ENCODE peak calls at places on chromosomes 12 and 14, in eight cellular contexts. S, X, Z, P, N, E, J and Y are unnamed samples.
A peak's percentile ranks its signal among the peaks of the same experiment; 100 is the strongest.

GRCh38 chr14:49769171-49769570 is 1.2 kb downstream of the KLHDC2 start:
- DNase-seq in J (no peak), P (peak; percentile 45), X (no peak), E (peak; percentile 46), S (no peak), Z (no peak), N (no peak), Y (peak; percentile 71)

GRCh38 chr12:65500121-65500846 is 221.8 kb downstream of the MSRB3 start:
- DNase-seq in N (no peak), X (no peak), P (peak; percentile 24), S (no peak), J (no peak), E (no peak), Z (no peak), Y (peak; percentile 81)

GRCh38 chr12:111322336-111323250 is 46.3 kb downstream of the PHETA1 start:
- DNase-seq in Z (no peak), N (no peak), J (no peak), S (no peak), X (no peak), E (no peak), P (peak; percentile 65), Y (peak; percentile 84)

GRCh38 chr14:63650336-63650952 is 8.8 kb upstream of the WDR89 start:
- DNase-seq in J (no peak), Z (no peak), S (peak; percentile 23), E (no peak), X (peak; percentile 51), N (no peak), P (no peak), Y (no peak)

GRCh38 chr12:75986001-75986739 is 45.4 kb downstream of the PHLDA1 start:
- DNase-seq in X (no peak), N (no peak), S (no peak), Z (peak; percentile 46), P (no peak), E (no peak), J (no peak), Y (peak; percentile 44)

GRCh38 chr12:24380122-24380521 is 430.7 kb upstream of the SOX5 start:
- DNase-seq in J (no peak), P (no peak), X (no peak), E (no peak), N (no peak), S (no peak), Z (no peak), Y (no peak)

GRCh38 chr12:109818900-109819500 is 14.2 kb downstream of the TRPV4 start:
- DNase-seq in P (peak; percentile 91), E (no peak), S (no peak), N (no peak), X (no peak), Z (peak; percentile 63), J (peak; percentile 90), Y (peak; percentile 87)

GRCh38 chr12:10170199-10170598 is 1.7 kb downstream of the OLR1 start:
- DNase-seq in P (peak; percentile 49), N (no peak), E (no peak), S (no peak), X (no peak), Z (peak; percentile 41), J (no peak), Y (peak; percentile 85)

GRCh38 chr14:103283916-103284315 is 50.1 kb upstream of the EIF5 start:
- DNase-seq in S (no peak), X (no peak), P (no peak), E (no peak), J (no peak), N (no peak), Z (no peak), Y (no peak)

GRCh38 chr12:44774815-44775411 is 101.2 kb downstream of the NELL2 start:
- DNase-seq in J (no peak), Z (peak; percentile 42), S (peak; percentile 53), N (no peak), P (no peak), E (peak; percentile 59), X (peak; percentile 34), Y (peak; percentile 1)

GRCh38 chr12:100755186-100755585 is 39.4 kb upstream of the ANO4 start:
- DNase-seq in P (no peak), E (no peak), S (no peak), N (no peak), X (no peak), Z (no peak), J (no peak), Y (no peak)